ENCODE peak calls at places on chromosomes 6 and 20, in five cellular contexts. Q is HepG2, L is HCT116, R is K562, J is H1. G is an unnamed sample.

GRCh38 chr20:48373555-48373934 is 454.3 kb downstream of the PREX1 start:
- DNase-seq in R (no peak), L (no peak), Q (no peak), J (no peak), G (no peak)

GRCh38 chr20:20367681-20368413 is at the start of gene INSM1:
- DNase-seq in Q (no peak), L (no peak), J (no peak), R (no peak), G (no peak)

GRCh38 chr6:167492096-167492449 is 167.2 kb downstream of the TTLL2 start:
- DNase-seq in Q (no peak), R (no peak), L (no peak), J (no peak), G (no peak)

GRCh38 chr6:28802417-28803336 is 121.1 kb downstream of the TRIM27 start:
- DNase-seq in R (peak), Q (peak), J (peak), L (peak), G (no peak)

GRCh38 chr20:56554869-56555268 is 21.8 kb downstream of the FAM209B start:
- DNase-seq in R (peak), Q (peak), L (peak), J (no peak), G (peak)

GRCh38 chr6:108588586-108588985 is 27.9 kb downstream of the FOXO3 start:
- DNase-seq in R (no peak), L (no peak), Q (no peak), J (no peak), G (no peak)

GRCh38 chr6:146697921-146698320 is 99.1 kb downstream of the ADGB start:
- DNase-seq in J (no peak), R (no peak), L (no peak), Q (no peak), G (no peak)

GRCh38 chr6:110877154-110877564 is 2.6 kb downstream of the AMD1 start:
- DNase-seq in J (no peak), L (no peak), Q (peak), R (no peak), G (no peak)

GRCh38 chr6:71205336-71205956 is 83.2 kb upstream of the OGFRL1 start:
- DNase-seq in R (no peak), J (no peak), Q (no peak), L (no peak), G (no peak)

GRCh38 chr6:5104667-5105066 is 19.5 kb downstream of the PPP1R3G start:
- DNase-seq in L (no peak), R (no peak), J (no peak), Q (no peak), G (no peak)

GRCh38 chr6:40937491-40937890 is 101.5 kb downstream of the UNC5CL start:
- DNase-seq in R (no peak), J (no peak), L (no peak), Q (no peak), G (no peak)

GRCh38 chr20:101975-102374 is 14.5 kb downstream of the DEFB125 start:
- DNase-seq in Q (no peak), J (no peak), R (no peak), L (no peak), G (no peak)

GRCh38 chr6:5215181-5215580 is 45.6 kb downstream of the LYRM4 start:
- DNase-seq in R (no peak), Q (no peak), J (no peak), L (no peak), G (no peak)

GRCh38 chr20:872855-873520 is 39.5 kb downstream of the FAM110A start:
- DNase-seq in Q (no peak), L (no peak), J (peak), R (peak), G (no peak)

GRCh38 chr6:144103026-144103563 is 7.7 kb upstream of the SF3B5 start:
- DNase-seq in Q (no peak), J (no peak), L (no peak), R (no peak), G (no peak)

GRCh38 chr20:35654415-35654814 is 10.3 kb downstream of the CPNE1 start:
- DNase-seq in R (no peak), J (no peak), L (no peak), Q (no peak), G (no peak)

GRCh38 chr6:33955566-33955965 is 151.8 kb upstream of the MLN start:
- DNase-seq in J (no peak), L (no peak), R (no peak), Q (no peak), G (no peak)

GRCh38 chr20:23655551-23656211 is 17.9 kb upstream of the CST3 start:
- DNase-seq in R (no peak), L (no peak), J (no peak), Q (no peak), G (no peak)

GRCh38 chr20:20743511-20744169 is 31.2 kb upstream of the RALGAPA2 start:
- DNase-seq in J (no peak), Q (peak), R (no peak), L (no peak), G (no peak)

GRCh38 chr6:1839315-1839714 is 229.6 kb downstream of the FOXC1 start:
- DNase-seq in Q (no peak), J (no peak), L (no peak), R (no peak), G (no peak)

GRCh38 chr6:30886897-30887255 is 2.6 kb downstream of the DDR1 start:
- DNase-seq in J (no peak), R (peak), Q (no peak), L (no peak), G (no peak)
- TF ChIP-seq SRF in J (no peak), R (no peak), Q (no peak), L (no peak), G (no peak)

GRCh38 chr6:169976301-169977081 is 225.1 kb downstream of the ERMARD start:
- DNase-seq in Q (no peak), J (no peak), L (no peak), R (no peak), G (no peak)
- TF ChIP-seq SRF in Q (no peak), J (no peak), L (no peak), R (no peak), G (no peak)

GRCh38 chr20:43916073-43916874 is 1.6 kb downstream of the TOX2 start:
- DNase-seq in R (no peak), J (no peak), Q (no peak), L (no peak), G (no peak)
- TF ChIP-seq SRF in R (no peak), J (no peak), Q (no peak), L (no peak), G (no peak)

DNA sequence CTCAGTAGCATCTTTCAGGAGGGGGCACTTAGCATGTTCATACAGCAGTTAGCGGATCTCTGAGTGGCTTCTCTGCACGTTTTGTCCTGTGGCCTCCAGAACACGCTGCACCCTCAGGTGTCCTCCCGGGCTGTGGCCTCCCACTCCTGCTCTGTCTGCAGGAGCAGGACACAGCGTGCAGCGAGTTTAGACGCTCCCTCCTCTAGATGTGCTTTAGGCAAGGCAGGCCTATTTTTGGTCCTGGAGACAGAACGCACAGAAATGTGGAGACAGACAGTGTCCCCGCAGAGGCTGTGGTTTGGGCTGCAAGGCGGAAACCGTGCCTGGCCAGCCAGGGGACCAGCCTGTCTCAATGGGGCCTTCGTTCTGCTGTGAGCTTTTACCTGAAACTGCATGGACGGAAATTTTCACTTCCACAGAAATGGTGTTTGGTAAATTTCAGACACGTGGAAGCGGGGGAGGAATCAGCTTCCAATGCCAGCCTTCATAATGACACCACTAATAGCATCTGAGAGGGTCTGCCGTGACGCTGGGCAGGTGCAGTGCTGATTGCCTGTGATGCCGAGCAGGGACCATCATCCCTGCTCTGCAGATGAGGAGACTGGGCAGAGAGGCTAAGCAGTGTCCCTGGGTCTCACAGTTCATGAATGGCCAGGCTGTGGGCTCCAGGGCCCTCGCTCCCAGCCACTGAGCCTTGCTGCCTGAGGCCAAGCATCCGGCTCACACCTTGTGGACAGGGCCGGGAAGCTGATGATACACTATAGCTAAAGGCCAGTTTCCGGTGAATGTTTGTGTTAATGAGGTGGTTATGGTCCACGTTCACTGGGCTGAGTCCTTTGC is 120.9 kb downstream of the SYCP2 start:
- DNase-seq in R (no peak), L (no peak), J (no peak), Q (no peak), G (no peak)
- TF ChIP-seq SRF in R (no peak), L (no peak), J (no peak), Q (no peak), G (no peak)

DNA sequence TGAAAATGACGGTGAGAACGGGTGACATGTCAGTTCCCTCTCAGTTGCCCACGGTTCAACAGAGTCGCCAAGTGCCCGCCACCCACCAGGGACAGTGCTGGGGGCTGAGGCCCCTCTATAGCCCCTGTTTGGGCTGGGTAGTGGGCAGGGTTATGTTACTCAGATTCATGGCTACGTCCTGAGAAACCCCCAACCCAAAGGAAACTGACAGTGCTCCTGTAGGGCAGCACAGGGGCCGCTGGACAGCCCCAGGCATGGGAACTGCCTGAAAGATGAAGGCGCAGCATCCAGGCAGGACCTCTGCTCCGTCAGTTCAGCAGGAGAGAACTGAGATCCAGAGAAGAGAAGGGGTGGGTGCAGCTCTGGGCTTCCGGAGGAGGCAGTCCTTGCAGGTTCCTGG is 118.9 kb upstream of the PMEPA1 start:
- DNase-seq in R (no peak), Q (no peak), L (no peak), J (no peak), G (no peak)
- TF ChIP-seq SRF in R (no peak), Q (no peak), L (no peak), J (no peak), G (no peak)